ENCODE peak calls at places on chromosome 2, in five cellular contexts. O, I, E, L and B are unnamed samples. For H3K4me1, the result is how much of the 10 kb centered on the place peaks cover.

GRCh38 chr2:71989671-71990070 is 158.0 kb downstream of the CYP26B1 start:
- DNase-seq in L (no peak), I (no peak), O (no peak), E (no peak), B (no peak)

GRCh38 chr2:67329951-67330350 is 67.2 kb upstream of the ETAA1 start:
- DNase-seq in L (no peak), O (no peak), I (no peak), E (no peak), B (no peak)

GRCh38 chr2:54341656-54342055 is 85.6 kb upstream of the TSPYL6 start:
- DNase-seq in O (no peak), I (no peak), E (no peak), L (no peak), B (no peak)

GRCh38 chr2:150267651-150268415 is 219.6 kb downstream of the RND3 start:
- DNase-seq in L (no peak), I (peak), O (no peak), E (peak), B (no peak)

GRCh38 chr2:69742170-69742952 is 427 bp downstream of the ANXA4 start:
- DNase-seq in E (peak), L (peak), I (peak), O (peak), B (no peak)

GRCh38 chr2:62705859-62706720 is 577 bp downstream of the EHBP1 start:
- DNase-seq in I (peak), L (peak), O (peak), E (peak), B (peak)

GRCh38 chr2:96143848-96144480 is 1.3 kb downstream of the DUSP2 start:
- DNase-seq in O (no peak), E (no peak), I (no peak), L (peak), B (peak)

GRCh38 chr2:120231974-120232635 is 8.9 kb upstream of the TMEM185B start:
- DNase-seq in O (no peak), I (peak), E (peak), L (no peak), B (peak)

GRCh38 chr2:48768669-48769068 is 13.1 kb upstream of the LHCGR start:
- DNase-seq in E (no peak), O (no peak), I (no peak), L (no peak), B (no peak)

GRCh38 chr2:134391751-134392160 is 137.9 kb downstream of the MGAT5 start:
- DNase-seq in O (no peak), I (no peak), E (peak), L (no peak), B (no peak)

GRCh38 chr2:134258684-134259408 is 5.0 kb downstream of the MGAT5 start:
- DNase-seq in O (no peak), E (no peak), L (no peak), I (no peak), B (no peak)

GRCh38 chr2:127465258-127465657 is 47.0 kb downstream of the PROC start:
- DNase-seq in E (no peak), L (no peak), O (no peak), I (no peak), B (no peak)

GRCh38 chr2:53512071-53512841 is 255.3 kb upstream of the CHAC2 start:
- DNase-seq in L (no peak), O (no peak), I (peak), E (peak), B (no peak)

GRCh38 chr2:177906041-177906718 is 166.4 kb downstream of the PDE11A start:
- DNase-seq in O (peak), L (peak), E (peak), I (peak), B (peak)

GRCh38 chr2:85754313-85755095 is 713 bp downstream of the ATOH8 start:
- DNase-seq in I (peak), E (peak), L (peak), O (peak), B (peak)

GRCh38 chr2:145284551-145284950 is 764.6 kb upstream of the ZEB2 start:
- DNase-seq in L (no peak), O (no peak), E (no peak), I (no peak), B (no peak)

GRCh38 chr2:134324942-134325341 is 71.1 kb downstream of the MGAT5 start:
- DNase-seq in I (peak), O (no peak), E (no peak), L (no peak), B (no peak)

GRCh38 chr2:78417355-78417754 is 608.1 kb upstream of the REG3G start:
- DNase-seq in L (no peak), I (peak), O (no peak), E (no peak), B (no peak)

GRCh38 chr2:23434721-23435121 is 49.7 kb downstream of the KLHL29 start:
- DNase-seq in L (peak), I (peak), O (no peak), E (peak), B (no peak)

GRCh38 chr2:188609321-188610049 is 317.8 kb downstream of the GULP1 start:
- DNase-seq in I (no peak), L (no peak), O (no peak), E (peak), B (no peak)

GRCh38 chr2:226891780-226892590 is 56.1 kb downstream of the RHBDD1 start:
- DNase-seq in I (peak), L (no peak), O (no peak), E (peak), B (no peak)

GRCh38 chr2:231960810-231961348 is 634 bp upstream of the DIS3L2 start:
- DNase-seq in I (no peak), O (no peak), L (no peak), E (no peak), B (no peak)

GRCh38 chr2:189933911-189934399 is 128.6 kb downstream of the MSTN start:
- DNase-seq in E (peak), I (peak), O (no peak), L (no peak), B (no peak)

GRCh38 chr2:20144861-20145260 is 80.1 kb downstream of the SDC1 start:
- DNase-seq in I (no peak), O (no peak), E (no peak), L (no peak), B (no peak)

GRCh38 chr2:117087565-117088291 is 726.8 kb upstream of the DDX18 start:
- DNase-seq in L (peak), E (no peak), I (peak), O (peak), B (peak)

GRCh38 chr2:217942731-217943335 is 60.0 kb downstream of the TNS1 start:
- DNase-seq in I (no peak), L (no peak), E (no peak), O (no peak), B (no peak)

GRCh38 chr2:143150287-143150686 is 21.1 kb downstream of the ARHGAP15 start:
- DNase-seq in I (no peak), L (no peak), E (no peak), O (no peak), B (no peak)

GRCh38 chr2:129058981-129059380 is 740.3 kb upstream of the HS6ST1 start:
- DNase-seq in E (no peak), I (no peak), O (no peak), L (no peak), B (no peak)

GRCh38 chr2:1245193-1245592 is 168.1 kb upstream of the TPO start:
- DNase-seq in I (no peak), L (no peak), O (no peak), E (no peak), B (no peak)
- H3K4me1 ChIP-seq in I (under half), L (under half), O (under half), E (under half), B (under half)

GRCh38 chr2:60585276-60585675 is 31.8 kb upstream of the BCL11A start:
- DNase-seq in L (peak), E (no peak), O (no peak), I (no peak), B (no peak)

GRCh38 chr2:60583604-60584003 is 30.1 kb upstream of the BCL11A start:
- DNase-seq in E (no peak), O (no peak), L (no peak), I (no peak), B (no peak)

GRCh38 chr2:60586081-60586480 is 32.6 kb upstream of the BCL11A start:
- DNase-seq in I (no peak), L (peak), O (no peak), E (no peak), B (no peak)

GRCh38 chr2:60577884-60578283 is 24.4 kb upstream of the BCL11A start:
- DNase-seq in E (no peak), L (no peak), I (no peak), O (no peak), B (no peak)

DNA sequence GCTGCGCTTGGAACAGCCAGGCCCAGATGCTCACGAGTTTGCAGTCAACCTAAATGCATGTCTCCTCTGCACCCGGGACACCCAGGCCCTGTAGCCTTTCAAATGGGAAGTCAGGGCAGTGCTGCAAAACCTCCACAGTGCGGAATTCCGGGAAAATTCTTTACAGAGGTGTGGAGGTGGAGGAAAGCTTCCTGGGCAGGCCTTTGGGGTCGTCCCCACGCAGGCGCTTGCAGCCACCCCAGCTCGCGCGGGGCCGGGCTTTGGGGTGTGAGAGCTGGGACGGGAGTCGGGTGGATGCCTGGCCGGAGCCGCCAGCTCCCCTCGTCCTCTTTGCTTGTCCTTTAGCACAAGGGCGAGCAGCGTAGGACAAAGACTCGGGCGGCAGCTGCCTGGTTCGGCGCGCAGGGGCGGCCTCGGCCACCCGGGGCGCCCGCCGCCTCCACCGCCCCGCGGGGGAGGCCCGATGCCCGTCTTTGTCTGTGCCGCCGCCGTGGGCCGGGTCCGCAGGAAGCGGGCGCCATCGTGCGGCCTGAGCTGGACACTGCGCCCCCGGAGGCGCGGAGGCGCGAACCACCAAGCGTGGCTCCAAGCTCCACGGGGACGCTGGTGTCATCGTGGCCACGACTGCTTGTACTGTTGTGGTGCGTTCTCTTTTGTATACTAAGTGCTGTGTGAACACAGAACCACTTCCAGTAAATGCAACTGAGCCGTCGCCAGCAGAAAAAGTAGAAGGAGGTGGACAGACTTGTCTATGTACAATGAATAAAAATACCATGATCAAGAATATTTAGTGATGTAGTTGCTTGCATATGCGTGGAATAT is 28.2 kb upstream of the BCL11A start:
- DNase-seq in O (peak), L (peak), I (peak), E (peak), B (peak)
- H3K14ac ChIP-seq in O (no peak), L (no peak), I (no peak), E (no peak), B (peak)

DNA sequence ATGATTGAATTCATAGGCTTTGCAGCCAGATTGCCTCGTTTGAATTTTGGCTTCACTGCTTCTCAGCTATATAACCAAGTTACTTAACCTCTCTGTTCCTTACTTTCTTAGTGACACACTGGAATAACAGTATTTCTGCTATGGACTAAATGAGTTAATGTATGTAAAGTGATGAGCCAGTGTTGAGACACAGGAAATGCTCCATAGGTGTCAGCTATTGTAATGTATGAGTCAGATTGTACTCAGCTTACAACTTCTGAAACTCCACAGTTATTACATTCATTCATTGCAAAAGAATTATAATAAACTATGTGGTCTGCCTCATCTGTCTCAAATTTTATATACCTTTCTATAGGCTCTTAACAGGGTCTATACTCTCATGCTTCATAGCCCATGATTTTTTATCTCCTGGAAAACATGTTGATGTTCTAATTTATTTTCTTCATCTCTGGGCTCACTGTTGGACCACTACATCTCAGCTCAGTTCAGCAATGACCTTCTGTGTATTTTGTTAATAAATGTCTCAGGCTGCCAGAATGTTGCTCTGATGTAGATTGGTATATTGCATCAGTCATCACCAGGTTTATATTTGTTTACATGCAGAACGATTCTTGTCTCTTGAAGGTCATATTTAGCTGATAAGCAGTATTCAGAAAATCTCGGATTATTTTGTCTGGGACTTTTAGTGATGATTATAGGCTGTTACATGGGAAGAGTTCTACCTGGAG is 76.2 kb downstream of the MAP3K20 start:
- DNase-seq in E (peak), O (no peak), L (no peak), I (peak), B (no peak)
- H2BK15ac ChIP-seq in E (peak), O (no peak), L (no peak), I (no peak), B (no peak)

GRCh38 chr2:10283106-10284062 is 19.3 kb upstream of the HPCAL1 start:
- DNase-seq in E (peak), O (peak), I (peak), L (no peak), B (no peak)
- H3K4me1 ChIP-seq in E (under half), O (under half), I (under half), L (under half), B (under half)

GRCh38 chr2:237472909-237473308 is 14.1 kb upstream of the MLPH start:
- DNase-seq in O (no peak), L (no peak), E (no peak), I (no peak), B (no peak)

GRCh38 chr2:237474511-237474911 is 12.5 kb upstream of the MLPH start:
- DNase-seq in I (peak), O (no peak), E (no peak), L (no peak), B (no peak)

GRCh38 chr2:237473474-237474453 is 13.3 kb upstream of the MLPH start:
- DNase-seq in E (peak), L (no peak), I (peak), O (no peak), B (no peak)

GRCh38 chr2:237475704-237476107 is 11.3 kb upstream of the MLPH start:
- DNase-seq in O (peak), E (peak), L (no peak), I (peak), B (no peak)

GRCh38 chr2:237474931-237475703 is 11.9 kb upstream of the MLPH start:
- DNase-seq in L (peak), I (peak), O (peak), E (peak), B (peak)
- H3K14ac ChIP-seq in L (no peak), I (no peak), O (no peak), E (peak), B (peak)